ENCODE peak calls at places on chromosomes 3 and 15, in five cellular contexts. K is mesenchymal stem cell, Y is neuronal stem cell, H is PC-3, Z is fibroblast of lung. F is an unnamed sample. For H3K4me1, the result is how much of the 10 kb centered on the place peaks cover.

GRCh38 chr3:35733276-35733675 is 94.0 kb downstream of the ARPP21 start:
- DNase-seq in K (no peak), Y (no peak), H (no peak), Z (no peak), F (no peak)

GRCh38 chr15:36590838-36591237 is 11.4 kb downstream of the CDIN1 start:
- DNase-seq in K (peak), Y (no peak), H (peak), Z (peak), F (no peak)

GRCh38 chr3:94162700-94163099 is 99.8 kb downstream of the NSUN3 start:
- DNase-seq in K (peak), Y (no peak), H (peak), Z (no peak), F (no peak)

GRCh38 chr15:38648116-38648843 is 83.7 kb upstream of the RASGRP1 start:
- DNase-seq in K (no peak), Y (no peak), H (no peak), Z (no peak), F (no peak)

GRCh38 chr15:62850791-62851291 is 191.7 kb upstream of the TPM1 start:
- DNase-seq in K (peak), Y (peak), H (peak), Z (no peak), F (peak)

GRCh38 chr3:89306535-89306934 is 199.1 kb downstream of the EPHA3 start:
- DNase-seq in K (no peak), Y (no peak), H (no peak), Z (no peak), F (no peak)

GRCh38 chr3:143283432-143284128 is 164.0 kb downstream of the CHST2 start:
- DNase-seq in K (no peak), Y (no peak), H (peak), Z (no peak), F (no peak)

GRCh38 chr3:24437326-24437725 is 57.3 kb downstream of the THRB start:
- DNase-seq in K (no peak), Y (no peak), H (no peak), Z (no peak), F (no peak)

GRCh38 chr15:99442268-99442897 is 123.4 kb upstream of the MEF2A start:
- DNase-seq in K (peak), Y (no peak), H (peak), Z (peak), F (peak)

GRCh38 chr15:80605591-80606150 is 89.4 kb upstream of the ABHD17C start:
- DNase-seq in K (no peak), Y (no peak), H (no peak), Z (no peak), F (no peak)

GRCh38 chr3:42264399-42265058 is 1.5 kb downstream of the CCK start:
- DNase-seq in K (no peak), Y (no peak), H (no peak), Z (peak), F (peak)

GRCh38 chr3:14510838-14511622 is 29.1 kb downstream of the GRIP2 start:
- DNase-seq in K (no peak), Y (no peak), H (no peak), Z (no peak), F (no peak)

GRCh38 chr15:31387483-31388118 is 61.0 kb downstream of the KLF13 start:
- DNase-seq in K (no peak), Y (no peak), H (peak), Z (no peak), F (peak)

GRCh38 chr15:36432162-36432561 is 147.3 kb upstream of the CDIN1 start:
- DNase-seq in K (peak), Y (no peak), H (peak), Z (peak), F (no peak)

GRCh38 chr15:65870889-65871533 is 1.7 kb downstream of the RAB11A start:
- DNase-seq in K (peak), Y (no peak), H (peak), Z (peak), F (peak)

GRCh38 chr3:52777959-52778805 is 783 bp downstream of the ITIH1 start:
- DNase-seq in K (no peak), Y (no peak), H (no peak), Z (no peak), F (no peak)

GRCh38 chr3:179826247-179826637 is 173.4 kb downstream of the USP13 start:
- DNase-seq in K (no peak), Y (no peak), H (no peak), Z (no peak), F (no peak)

GRCh38 chr3:157388051-157388450 is 48.6 kb upstream of the PTX3 start:
- DNase-seq in K (no peak), Y (no peak), H (peak), Z (no peak), F (no peak)

GRCh38 chr3:151923901-151924300 is 50.5 kb downstream of the SUCNR1 start:
- DNase-seq in K (no peak), Y (no peak), H (peak), Z (peak), F (peak)

GRCh38 chr3:108283006-108283405 is 13.3 kb upstream of the HHLA2 start:
- DNase-seq in K (peak), Y (no peak), H (no peak), Z (no peak), F (no peak)

GRCh38 chr3:107524214-107525100 is 1.7 kb downstream of the BBX start:
- DNase-seq in K (peak), Y (peak), H (peak), Z (peak), F (peak)

GRCh38 chr15:84926491-84927220 is 42.2 kb downstream of the SLC28A1 start:
- DNase-seq in K (no peak), Y (no peak), H (peak), Z (no peak), F (no peak)

GRCh38 chr15:85354948-85355347 is 25.5 kb upstream of the AKAP13 start:
- DNase-seq in K (no peak), Y (no peak), H (no peak), Z (no peak), F (no peak)

GRCh38 chr3:25594007-25594502 is 70.7 kb downstream of the TOP2B start:
- DNase-seq in K (peak), Y (peak), H (peak), Z (peak), F (peak)

GRCh38 chr3:78645628-78646310 is 1122.0 kb downstream of the ROBO1 start:
- DNase-seq in K (peak), Y (peak), H (peak), Z (peak), F (peak)

GRCh38 chr3:125139386-125139785 is 73.2 kb downstream of the SLC12A8 start:
- DNase-seq in K (no peak), Y (no peak), H (no peak), Z (no peak), F (no peak)

DNA sequence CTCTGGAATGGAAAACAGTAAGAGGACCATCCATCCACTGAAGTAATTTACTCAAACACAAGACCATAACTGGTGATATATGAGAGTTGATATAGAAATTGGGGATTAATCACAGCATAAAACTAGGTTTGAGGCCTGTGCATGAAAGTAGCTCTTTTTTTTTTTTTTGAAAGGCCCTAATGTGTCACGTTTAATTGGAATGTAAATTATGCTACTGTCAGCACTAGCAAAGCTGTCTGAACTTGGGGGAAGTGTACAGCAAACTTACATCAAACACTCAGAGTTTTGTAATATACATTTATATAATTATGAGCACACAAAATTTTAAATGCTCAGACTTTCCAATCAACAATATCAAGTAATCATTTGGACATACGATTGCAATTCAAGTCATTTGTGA is 154.1 kb downstream of the GREM1 start:
- DNase-seq in K (no peak), Y (no peak), H (no peak), Z (no peak), F (no peak)
- H3K4me1 ChIP-seq in K (under half), Y (under half), H (under half), Z (under half), F (under half)

GRCh38 chr3:138359137-138359536 is 10.8 kb downstream of the MRAS start:
- DNase-seq in K (no peak), Y (no peak), H (no peak), Z (no peak), F (no peak)
- H3K9ac ChIP-seq in K (no peak), Y (peak), H (no peak), Z (no peak), F (no peak)

GRCh38 chr3:126349611-126350501 is 7.4 kb downstream of the KLF15 start:
- DNase-seq in K (no peak), Y (no peak), H (no peak), Z (no peak), F (no peak)
- H3K4me1 ChIP-seq in K (under half), Y (under half), H (under half), Z (under half), F (half or more)

GRCh38 chr3:3628676-3629328 is 170.4 kb upstream of the LRRN1 start:
- DNase-seq in K (no peak), Y (no peak), H (no peak), Z (no peak), F (no peak)
- H3K9ac ChIP-seq in K (no peak), Y (no peak), H (no peak), Z (no peak), F (no peak)

GRCh38 chr3:49780080-49780967 is 6.0 kb downstream of the IP6K1 start:
- DNase-seq in K (peak), Y (no peak), H (no peak), Z (peak), F (no peak)
- H3K4me1 ChIP-seq in K (under half), Y (under half), H (under half), Z (under half), F (under half)

GRCh38 chr15:90018216-90018831 is 17.2 kb downstream of the ZNF710 start:
- DNase-seq in K (no peak), Y (no peak), H (no peak), Z (no peak), F (no peak)

GRCh38 chr15:90022345-90022744 is 21.2 kb downstream of the ZNF710 start:
- DNase-seq in K (no peak), Y (no peak), H (no peak), Z (no peak), F (no peak)

GRCh38 chr15:90020041-90020735 is 19.1 kb downstream of the ZNF710 start:
- DNase-seq in K (no peak), Y (no peak), H (no peak), Z (no peak), F (no peak)

GRCh38 chr15:90021108-90021507 is 20.0 kb downstream of the ZNF710 start:
- DNase-seq in K (no peak), Y (no peak), H (no peak), Z (no peak), F (no peak)

DNA sequence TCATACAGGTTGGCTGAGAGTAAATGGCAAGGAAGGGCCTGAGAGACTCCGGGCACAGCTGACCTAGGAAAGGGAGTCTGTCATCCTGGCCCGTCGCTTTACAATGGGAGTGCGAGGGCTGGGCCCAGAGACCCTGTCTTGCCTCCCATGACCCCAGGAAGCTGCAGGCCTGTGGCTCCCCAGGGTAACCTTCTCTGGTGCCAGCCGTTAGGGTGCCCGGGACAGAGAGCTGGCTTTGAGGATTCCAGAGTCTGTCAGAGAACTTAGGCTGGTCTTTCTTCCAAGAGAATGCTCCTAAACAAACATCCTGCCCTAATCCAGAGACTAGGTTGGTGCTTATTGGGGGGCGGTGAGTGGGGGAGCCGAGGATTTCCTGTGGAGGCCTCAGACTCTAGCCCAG is 18.5 kb downstream of the ZNF710 start:
- DNase-seq in K (no peak), Y (no peak), H (no peak), Z (no peak), F (no peak)
- H3K9ac ChIP-seq in K (no peak), Y (no peak), H (no peak), Z (no peak), F (no peak)

DNA sequence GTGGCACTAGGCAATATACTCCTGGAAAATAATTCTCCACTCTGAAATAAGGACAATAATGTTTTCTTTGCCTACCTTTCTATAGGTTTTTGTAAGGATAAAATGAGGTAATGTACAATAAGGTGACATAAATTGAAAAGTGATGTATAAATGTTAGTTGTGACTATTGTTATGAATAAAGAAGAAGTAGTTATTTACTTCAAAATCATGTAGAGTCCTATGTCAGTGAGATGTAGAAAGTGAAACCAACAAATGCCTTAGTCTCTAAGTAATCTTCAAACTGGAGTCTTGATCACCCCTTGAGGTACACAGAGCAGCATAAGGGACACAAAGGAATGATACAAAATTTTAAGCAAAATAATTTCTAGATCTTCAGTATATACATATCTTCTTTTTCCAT is 60.3 kb upstream of the TP63 start:
- DNase-seq in K (peak), Y (no peak), H (no peak), Z (no peak), F (peak)
- H3K4me1 ChIP-seq in K (under half), Y (under half), H (under half), Z (under half), F (under half)

F was measured in adipocyte.